ENCODE peak calls at places on chromosomes 2 and 18, in five cellular contexts. D, X, M, C and Y are unnamed samples.

GRCh38 chr2:60352491-60353405 is 200.7 kb downstream of the BCL11A start:
- DNase-seq in C (no peak), X (no peak), D (no peak), M (no peak), Y (peak; percentile 41)

GRCh38 chr2:30433902-30434301 is 13.1 kb upstream of the LCLAT1 start:
- DNase-seq in M (no peak), D (no peak), C (no peak), X (no peak), Y (no peak)

GRCh38 chr2:67159929-67160328 is 237.2 kb upstream of the ETAA1 start:
- DNase-seq in X (no peak), D (no peak), M (no peak), C (no peak), Y (no peak)

GRCh38 chr18:77114564-77115391 is 17.8 kb downstream of the MBP start:
- DNase-seq in M (peak; percentile 83), D (peak; percentile 94), X (peak; percentile 86), C (peak; percentile 93), Y (no peak)

GRCh38 chr2:190344275-190344827 is 962 bp downstream of the INPP1 start:
- DNase-seq in X (peak; percentile 50), C (peak; percentile 36), D (peak; percentile 58), M (peak; percentile 40), Y (no peak)

GRCh38 chr2:12819721-12820120 is 103.0 kb downstream of the TRIB2 start:
- DNase-seq in M (no peak), C (peak; percentile 77), X (no peak), D (no peak), Y (no peak)

GRCh38 chr2:78979380-78980238 is 45.9 kb upstream of the REG3G start:
- DNase-seq in C (peak; percentile 51), D (peak; percentile 20), M (no peak), X (peak; percentile 62), Y (peak; percentile 65)

GRCh38 chr2:181312515-181312927 is 144.7 kb upstream of the ITGA4 start:
- DNase-seq in C (no peak), M (peak; percentile 5), D (no peak), X (no peak), Y (peak; percentile 84)

GRCh38 chr18:34977787-34978532 is 63.3 kb upstream of the MAPRE2 start:
- DNase-seq in D (peak; percentile 42), M (no peak), C (no peak), X (peak; percentile 79), Y (peak; percentile 82)

GRCh38 chr2:79630060-79630459 is 117.2 kb downstream of the CTNNA2 start:
- DNase-seq in M (no peak), D (no peak), X (no peak), C (no peak), Y (no peak)

GRCh38 chr2:76953733-76954347 is 568.3 kb downstream of the LRRTM4 start:
- DNase-seq in M (no peak), C (peak; percentile 36), X (peak; percentile 51), D (no peak), Y (peak; percentile 52)

GRCh38 chr2:216516730-216517350 is 18.2 kb downstream of the RPL37A start:
- DNase-seq in D (no peak), M (no peak), X (peak; percentile 40), C (peak; percentile 56), Y (no peak)

GRCh38 chr2:120820885-120821279 is 85.2 kb downstream of the GLI2 start:
- DNase-seq in D (peak; percentile 31), M (no peak), C (no peak), X (no peak), Y (no peak)

GRCh38 chr2:48210189-48210588 is 303.9 kb upstream of the FBXO11 start:
- DNase-seq in M (no peak), X (no peak), D (no peak), C (no peak), Y (no peak)

GRCh38 chr2:152349416-152349815 is 14.4 kb downstream of the FMNL2 start:
- DNase-seq in M (no peak), D (no peak), X (no peak), C (no peak), Y (no peak)

GRCh38 chr2:39118786-39119499 is 1.9 kb downstream of the SOS1 start:
- DNase-seq in D (no peak), C (peak; percentile 19), M (no peak), X (peak; percentile 62), Y (no peak)

GRCh38 chr2:223536546-223536945 is 65.6 kb downstream of the SCG2 start:
- DNase-seq in X (no peak), D (no peak), M (no peak), C (no peak), Y (no peak)

GRCh38 chr2:218876562-218877219 is 4.0 kb upstream of the WNT10A start:
- DNase-seq in C (peak; percentile 66), D (no peak), X (peak; percentile 73), M (peak; percentile 65), Y (peak; percentile 92)

GRCh38 chr2:130911482-130911881 is 74.8 kb downstream of the ARHGEF4 start:
- DNase-seq in M (no peak), X (no peak), D (no peak), C (no peak), Y (no peak)

GRCh38 chr2:161983896-161984295 is 90.1 kb downstream of the DPP4 start:
- DNase-seq in D (no peak), C (no peak), M (no peak), X (no peak), Y (peak; percentile 28)

GRCh38 chr18:3810271-3810670 is 360.3 kb downstream of the TGIF1 start:
- DNase-seq in M (no peak), C (no peak), D (no peak), X (no peak), Y (no peak)

GRCh38 chr2:36578343-36579296 is 19.3 kb downstream of the FEZ2 start:
- DNase-seq in D (no peak), C (no peak), M (no peak), X (no peak), Y (no peak)

GRCh38 chr2:54675738-54676137 is 47.7 kb upstream of the EML6 start:
- DNase-seq in X (no peak), C (no peak), D (no peak), M (no peak), Y (peak; percentile 37)

GRCh38 chr2:167719410-167719809 is 528.0 kb downstream of the STK39 start:
- DNase-seq in D (no peak), X (no peak), C (no peak), M (no peak), Y (no peak)

GRCh38 chr2:85259101-85259590 is 68.6 kb downstream of the TGOLN2 start:
- DNase-seq in X (no peak), M (no peak), C (no peak), D (no peak), Y (no peak)

GRCh38 chr2:64262068-64262467 is 117.8 kb upstream of the PELI1 start:
- DNase-seq in X (peak; percentile 7), M (no peak), D (no peak), C (no peak), Y (no peak)

GRCh38 chr2:9637330-9637729 is 6.5 kb upstream of the YWHAQ start:
- DNase-seq in X (no peak), C (no peak), M (no peak), D (no peak), Y (no peak)

GRCh38 chr2:69353360-69353759 is 33.7 kb downstream of the GFPT1 start:
- DNase-seq in X (no peak), D (no peak), M (no peak), C (no peak), Y (no peak)

GRCh38 chr18:12872408-12872807 is 11.6 kb downstream of the PTPN2 start:
- DNase-seq in C (no peak), M (no peak), D (no peak), X (no peak), Y (no peak)

GRCh38 chr2:23547725-23548124 is 162.7 kb downstream of the KLHL29 start:
- DNase-seq in C (no peak), X (no peak), M (no peak), D (no peak), Y (no peak)

GRCh38 chr2:16816522-16816921 is 150.9 kb upstream of the CYRIA start:
- DNase-seq in X (no peak), M (no peak), C (no peak), D (no peak), Y (no peak)

GRCh38 chr2:28643324-28643723 is 108.3 kb upstream of the PPP1CB start:
- DNase-seq in X (no peak), D (peak; percentile 91), C (no peak), M (no peak), Y (no peak)

GRCh38 chr2:161981679-161982300 is 92.2 kb downstream of the DPP4 start:
- DNase-seq in X (no peak), D (no peak), M (no peak), C (no peak), Y (no peak)

GRCh38 chr18:53603281-53603680 is 621.2 kb downstream of the MBD2 start:
- DNase-seq in M (no peak), C (no peak), X (no peak), D (no peak), Y (no peak)

GRCh38 chr2:8721410-8721809 is 39.6 kb downstream of the ID2 start:
- DNase-seq in X (no peak), C (no peak), D (no peak), M (no peak), Y (no peak)